ENCODE peak calls at places on chromosomes 13 and 19, in five cellular contexts. D, Y, P, A and B are unnamed samples.

GRCh38 chr13:51955281-51955771 is 55.9 kb downstream of the ATP7B start:
- DNase-seq in P (no peak), A (no peak), Y (no peak), D (no peak), B (peak; percentile 31)

GRCh38 chr13:58744686-58745085 is 1113.1 kb downstream of the PCDH17 start:
- DNase-seq in A (no peak), Y (no peak), D (no peak), P (no peak), B (no peak)

GRCh38 chr13:42181381-42181953 is 90.5 kb upstream of the AKAP11 start:
- DNase-seq in Y (no peak), A (peak; percentile 33), D (no peak), P (peak; percentile 15), B (no peak)

GRCh38 chr13:69243366-69243765 is 864.3 kb upstream of the ATXN8OS start:
- DNase-seq in P (no peak), Y (no peak), A (no peak), D (no peak), B (no peak)

GRCh38 chr13:26971990-26972888 is 199.4 kb downstream of the USP12 start:
- DNase-seq in D (no peak), P (peak; percentile 15), A (no peak), Y (no peak), B (peak; percentile 18)

GRCh38 chr19:55258476-55258827 is 365 bp downstream of the PPP6R1 start:
- DNase-seq in Y (no peak), A (no peak), P (no peak), D (peak; percentile 72), B (no peak)

GRCh38 chr19:40237791-40238190 is 11.3 kb upstream of the CCNP start:
- DNase-seq in A (no peak), Y (no peak), D (no peak), P (no peak), B (no peak)

GRCh38 chr19:1333789-1334188 is 48.1 kb downstream of the EFNA2 start:
- DNase-seq in D (no peak), Y (no peak), P (no peak), A (no peak), B (peak; percentile 64)

GRCh38 chr19:42455621-42456081 is 12.9 kb upstream of the CXCL17 start:
- DNase-seq in D (no peak), P (no peak), A (no peak), Y (no peak), B (peak; percentile 38)

GRCh38 chr13:51158923-51159322 is 47.8 kb upstream of the C13orf42 start:
- DNase-seq in Y (no peak), P (peak; percentile 70), D (peak; percentile 45), A (peak; percentile 26), B (peak; percentile 7)

GRCh38 chr19:15199652-15200574 is 882 bp downstream of the NOTCH3 start:
- DNase-seq in D (peak; percentile 84), A (peak; percentile 45), Y (no peak), P (no peak), B (no peak)

GRCh38 chr13:34078334-34078999 is 260.5 kb downstream of the RFC3 start:
- DNase-seq in D (no peak), Y (no peak), A (no peak), P (no peak), B (no peak)